ENCODE peak calls at places on chromosome 2, in six cellular contexts. I is prostate gland; B is tibial artery; H is ascending aorta; U is sigmoid colon; S is naive thymus-derived CD4-positive, alpha-beta T cell. K is an unnamed sample.

GRCh38 chr2:172516299-172516698 is 39.6 kb upstream of the PDK1 start:
- DNase-seq in H (no peak), I (no peak), B (no peak), S (no peak), U (no peak), K (no peak)

GRCh38 chr2:1516798-1517060 is 103.5 kb downstream of the TPO start:
- DNase-seq in I (no peak), B (no peak), U (peak), S (no peak), H (no peak), K (no peak)

GRCh38 chr2:73297151-73297559 is 3.8 kb upstream of the EGR4 start:
- DNase-seq in S (no peak), U (no peak), B (no peak), H (no peak), I (no peak), K (no peak)

GRCh38 chr2:217517402-217517801 is 485.4 kb downstream of the TNS1 start:
- DNase-seq in B (no peak), S (no peak), H (no peak), U (no peak), I (no peak), K (no peak)

GRCh38 chr2:97900806-97901205 is 94.9 kb downstream of the TMEM131 start:
- DNase-seq in H (no peak), S (no peak), U (no peak), B (no peak), I (no peak), K (no peak)

GRCh38 chr2:144357623-144358400 is 162.1 kb downstream of the ZEB2 start:
- DNase-seq in B (no peak), S (no peak), I (no peak), U (no peak), H (no peak), K (peak)

GRCh38 chr2:234412726-234413125 is 84.2 kb downstream of the ARL4C start:
- DNase-seq in S (no peak), I (no peak), B (no peak), U (no peak), H (no peak), K (no peak)

GRCh38 chr2:127365211-127365643 is 22.5 kb downstream of the MAP3K2 start:
- DNase-seq in I (no peak), S (no peak), H (no peak), B (no peak), U (no peak), K (no peak)

GRCh38 chr2:39593439-39594393 is 72.0 kb upstream of the TMEM178A start:
- DNase-seq in H (no peak), S (no peak), I (peak), B (no peak), U (no peak), K (no peak)

GRCh38 chr2:99695856-99696255 is 206.0 kb upstream of the REV1 start:
- DNase-seq in I (no peak), H (no peak), S (no peak), B (no peak), U (no peak), K (no peak)

GRCh38 chr2:167942495-167943081 is 304.8 kb downstream of the STK39 start:
- DNase-seq in B (no peak), H (no peak), U (no peak), I (no peak), S (no peak), K (no peak)

GRCh38 chr2:12155308-12156061 is 409.1 kb downstream of the LPIN1 start:
- DNase-seq in U (peak), S (no peak), H (no peak), B (peak), I (no peak), K (no peak)

GRCh38 chr2:158191076-158191566 is 89.4 kb downstream of the UPP2 start:
- DNase-seq in S (peak), I (no peak), B (no peak), U (no peak), H (no peak), K (peak)

DNA sequence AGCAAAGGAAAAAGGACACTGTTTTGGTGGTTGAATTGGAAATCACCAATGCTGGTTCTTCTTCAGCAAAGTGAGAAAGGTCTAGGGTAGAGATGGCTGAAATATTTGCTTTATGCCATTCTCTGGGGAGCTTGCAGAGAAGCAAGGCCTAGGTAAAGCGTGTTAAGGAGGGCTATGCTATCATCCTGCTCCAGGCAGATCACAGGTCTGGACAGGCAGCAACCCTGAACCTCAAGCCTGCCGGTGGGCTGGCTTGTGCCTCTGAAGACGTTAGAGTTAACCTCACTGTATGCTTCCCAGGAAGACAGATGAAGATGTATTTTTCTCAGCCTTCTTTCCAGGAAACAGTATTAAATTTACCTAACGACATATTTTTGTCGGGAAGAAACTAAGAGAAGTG is 138.5 kb upstream of the LYPD6 start:
- DNase-seq in U (no peak), H (no peak), I (no peak), B (no peak), S (no peak), K (no peak)
- H3K27ac ChIP-seq in U (no peak), H (no peak), I (no peak), B (no peak), S (no peak), K (no peak)

GRCh38 chr2:240519396-240520142 is 38.2 kb downstream of the ANKMY1 start:
- DNase-seq in U (no peak), H (no peak), I (no peak), S (no peak), B (no peak), K (no peak)
- H3K4me3 ChIP-seq in U (no peak), H (peak), I (no peak), S (no peak), B (peak), K (no peak)

GRCh38 chr2:206229642-206230041 is 44.8 kb upstream of the ZDBF2 start:
- DNase-seq in I (no peak), U (no peak), B (no peak), S (no peak), H (no peak), K (no peak)
- H3K27ac ChIP-seq in I (no peak), U (no peak), B (no peak), S (no peak), H (no peak), K (no peak)

GRCh38 chr2:136767030-136767429 is 1.7 kb downstream of the THSD7B start:
- DNase-seq in U (no peak), S (no peak), H (no peak), B (no peak), I (no peak), K (no peak)
- H3K4me3 ChIP-seq in U (no peak), S (no peak), H (peak), B (no peak), I (no peak), K (no peak)

GRCh38 chr2:16038586-16038985 is 98.2 kb downstream of the MYCN start:
- DNase-seq in H (no peak), S (no peak), B (no peak), U (no peak), I (no peak), K (no peak)

GRCh38 chr2:16039055-16039454 is 98.7 kb downstream of the MYCN start:
- DNase-seq in I (no peak), U (no peak), B (no peak), S (no peak), H (no peak), K (no peak)

GRCh38 chr2:16036951-16037350 is 96.6 kb downstream of the MYCN start:
- DNase-seq in H (no peak), B (no peak), I (no peak), U (no peak), S (no peak), K (no peak)

GRCh38 chr2:16035747-16036745 is 95.7 kb downstream of the MYCN start:
- DNase-seq in B (no peak), H (no peak), S (no peak), U (no peak), I (no peak), K (no peak)

DNA sequence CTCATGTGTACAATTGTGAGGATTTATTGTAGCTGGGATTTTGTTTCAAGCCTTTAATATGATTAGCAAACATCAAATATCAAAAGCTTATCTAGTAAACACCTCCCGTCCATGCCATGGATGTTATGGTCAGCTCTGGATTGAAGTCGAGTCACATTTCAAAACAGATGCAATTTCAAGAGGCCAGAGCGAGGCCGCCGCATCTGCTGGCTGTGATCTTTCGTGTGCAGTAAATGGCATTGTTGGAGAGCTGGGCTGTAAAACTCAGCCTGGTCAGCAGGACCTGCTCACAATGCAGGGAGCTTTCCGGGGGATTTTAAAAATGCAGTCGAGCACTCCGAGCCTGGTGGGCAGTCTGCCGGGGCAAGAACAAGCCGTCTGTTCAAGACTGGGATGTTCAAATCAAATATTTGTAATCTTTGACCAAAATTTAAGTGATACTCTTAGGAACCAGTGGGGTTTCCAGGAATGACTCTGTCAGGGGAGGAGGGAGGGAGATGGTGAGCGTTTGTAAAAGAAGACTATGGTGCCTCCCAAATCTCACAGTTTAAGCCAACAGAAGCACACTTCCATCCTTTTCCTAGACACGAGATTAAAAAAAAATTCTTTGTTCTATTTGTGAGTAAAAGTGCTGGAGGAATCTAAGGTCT is 97.6 kb downstream of the MYCN start:
- DNase-seq in I (no peak), U (no peak), S (no peak), B (no peak), H (no peak), K (no peak)
- H3K27ac ChIP-seq in I (no peak), U (no peak), S (no peak), B (no peak), H (no peak), K (no peak)